ENCODE peak calls at places on chromosome 1, in nine cellular contexts. One of them, this sample, is unnamed.

GRCh38 chr1:186894415-186894814 is 65.7 kb downstream of the PLA2G4A start:
- DNase-seq in fibroblast of lung: no peak
- DNase-seq in cardiac muscle cell: peak
- DNase-seq in GM23338: no peak
- DNase-seq in fibroblast of the aortic adventitia: peak
- DNase-seq in H7: no peak
- DNase-seq in endothelial cell of umbilical vein: no peak
- DNase-seq in dorsolateral prefrontal cortex: no peak
- DNase-seq in choroid plexus epithelial cell: no peak
- DNase-seq in this sample: no peak

GRCh38 chr1:45123358-45123757 is 83.0 kb downstream of the ZSWIM5 start:
- DNase-seq in dorsolateral prefrontal cortex: no peak
- DNase-seq in fibroblast of lung: no peak
- DNase-seq in cardiac muscle cell: no peak
- DNase-seq in H7: no peak
- DNase-seq in choroid plexus epithelial cell: no peak
- DNase-seq in endothelial cell of umbilical vein: no peak
- DNase-seq in GM23338: no peak
- DNase-seq in fibroblast of the aortic adventitia: no peak
- DNase-seq in this sample: no peak

GRCh38 chr1:115307621-115308020 is 30.4 kb downstream of the NGF start:
- DNase-seq in fibroblast of lung: no peak
- DNase-seq in fibroblast of the aortic adventitia: peak
- DNase-seq in dorsolateral prefrontal cortex: no peak
- DNase-seq in endothelial cell of umbilical vein: no peak
- DNase-seq in choroid plexus epithelial cell: no peak
- DNase-seq in H7: no peak
- DNase-seq in GM23338: no peak
- DNase-seq in cardiac muscle cell: no peak
- DNase-seq in this sample: no peak

GRCh38 chr1:93694833-93695232 is 13.2 kb upstream of the BCAR3 start:
- DNase-seq in fibroblast of the aortic adventitia: no peak
- DNase-seq in choroid plexus epithelial cell: no peak
- DNase-seq in endothelial cell of umbilical vein: no peak
- DNase-seq in GM23338: peak
- DNase-seq in fibroblast of lung: no peak
- DNase-seq in dorsolateral prefrontal cortex: no peak
- DNase-seq in cardiac muscle cell: no peak
- DNase-seq in H7: peak
- DNase-seq in this sample: no peak

GRCh38 chr1:39955547-39956539 is 898 bp downstream of the MFSD2A start:
- DNase-seq in endothelial cell of umbilical vein: peak
- DNase-seq in dorsolateral prefrontal cortex: no peak
- DNase-seq in H7: peak
- DNase-seq in GM23338: peak
- DNase-seq in cardiac muscle cell: peak
- DNase-seq in fibroblast of the aortic adventitia: peak
- DNase-seq in fibroblast of lung: peak
- DNase-seq in choroid plexus epithelial cell: peak
- DNase-seq in this sample: peak

GRCh38 chr1:20410555-20410954 is 75.5 kb downstream of the CAMK2N1 start:
- DNase-seq in dorsolateral prefrontal cortex: no peak
- DNase-seq in choroid plexus epithelial cell: peak
- DNase-seq in H7: no peak
- DNase-seq in cardiac muscle cell: no peak
- DNase-seq in fibroblast of the aortic adventitia: peak
- DNase-seq in endothelial cell of umbilical vein: no peak
- DNase-seq in GM23338: no peak
- DNase-seq in fibroblast of lung: no peak
- DNase-seq in this sample: no peak

GRCh38 chr1:222634180-222635013 is 16.5 kb downstream of the MIA3 start:
- DNase-seq in cardiac muscle cell: peak
- DNase-seq in choroid plexus epithelial cell: peak
- DNase-seq in GM23338: peak
- DNase-seq in fibroblast of lung: peak
- DNase-seq in fibroblast of the aortic adventitia: peak
- DNase-seq in H7: peak
- DNase-seq in dorsolateral prefrontal cortex: no peak
- DNase-seq in endothelial cell of umbilical vein: peak
- DNase-seq in this sample: peak

GRCh38 chr1:230891413-230891812 is 23.1 kb upstream of the C1orf198 start:
- DNase-seq in H7: no peak
- DNase-seq in fibroblast of the aortic adventitia: no peak
- DNase-seq in choroid plexus epithelial cell: peak
- DNase-seq in cardiac muscle cell: no peak
- DNase-seq in GM23338: no peak
- DNase-seq in dorsolateral prefrontal cortex: no peak
- DNase-seq in endothelial cell of umbilical vein: no peak
- DNase-seq in fibroblast of lung: no peak
- DNase-seq in this sample: no peak

GRCh38 chr1:207820568-207821463 is 69.0 kb downstream of the CD46 start:
- DNase-seq in fibroblast of lung: no peak
- DNase-seq in fibroblast of the aortic adventitia: no peak
- DNase-seq in H7: no peak
- DNase-seq in cardiac muscle cell: no peak
- DNase-seq in endothelial cell of umbilical vein: no peak
- DNase-seq in choroid plexus epithelial cell: no peak
- DNase-seq in GM23338: no peak
- DNase-seq in dorsolateral prefrontal cortex: no peak
- DNase-seq in this sample: no peak

GRCh38 chr1:207817166-207817565 is 65.3 kb downstream of the CD46 start:
- DNase-seq in GM23338: no peak
- DNase-seq in fibroblast of the aortic adventitia: no peak
- DNase-seq in dorsolateral prefrontal cortex: no peak
- DNase-seq in H7: no peak
- DNase-seq in choroid plexus epithelial cell: no peak
- DNase-seq in cardiac muscle cell: no peak
- DNase-seq in fibroblast of lung: no peak
- DNase-seq in endothelial cell of umbilical vein: no peak
- DNase-seq in this sample: no peak

GRCh38 chr1:207821464-207822045 is 69.7 kb downstream of the CD46 start:
- DNase-seq in fibroblast of lung: no peak
- DNase-seq in cardiac muscle cell: no peak
- DNase-seq in dorsolateral prefrontal cortex: no peak
- DNase-seq in endothelial cell of umbilical vein: no peak
- DNase-seq in GM23338: no peak
- DNase-seq in H7: peak
- DNase-seq in choroid plexus epithelial cell: no peak
- DNase-seq in fibroblast of the aortic adventitia: no peak
- DNase-seq in this sample: no peak

GRCh38 chr1:207817778-207818751 is 66.2 kb downstream of the CD46 start:
- DNase-seq in GM23338: no peak
- DNase-seq in fibroblast of lung: no peak
- DNase-seq in fibroblast of the aortic adventitia: no peak
- DNase-seq in endothelial cell of umbilical vein: no peak
- DNase-seq in choroid plexus epithelial cell: no peak
- DNase-seq in H7: no peak
- DNase-seq in cardiac muscle cell: no peak
- DNase-seq in dorsolateral prefrontal cortex: no peak
- DNase-seq in this sample: no peak

GRCh38 chr1:207818971-207819451 is 67.2 kb downstream of the CD46 start:
- DNase-seq in H7: no peak
- DNase-seq in fibroblast of the aortic adventitia: peak
- DNase-seq in dorsolateral prefrontal cortex: no peak
- DNase-seq in choroid plexus epithelial cell: peak
- DNase-seq in endothelial cell of umbilical vein: peak
- DNase-seq in fibroblast of lung: peak
- DNase-seq in cardiac muscle cell: no peak
- DNase-seq in GM23338: no peak
- DNase-seq in this sample: no peak
- H3K4me3 ChIP-seq in H7: no peak
- H3K4me3 ChIP-seq in fibroblast of the aortic adventitia: peak
- H3K4me3 ChIP-seq in dorsolateral prefrontal cortex: peak
- H3K4me3 ChIP-seq in choroid plexus epithelial cell: peak
- H3K4me3 ChIP-seq in endothelial cell of umbilical vein: no peak
- H3K4me3 ChIP-seq in fibroblast of lung: peak
- H3K4me3 ChIP-seq in cardiac muscle cell: no peak
- H3K4me3 ChIP-seq in GM23338: no peak
- H3K4me3 ChIP-seq in this sample: no peak

GRCh38 chr1:111139234-111139955 is 498 bp downstream of the DRAM2 start:
- DNase-seq in fibroblast of the aortic adventitia: peak
- DNase-seq in H7: peak
- DNase-seq in choroid plexus epithelial cell: peak
- DNase-seq in dorsolateral prefrontal cortex: no peak
- DNase-seq in endothelial cell of umbilical vein: peak
- DNase-seq in cardiac muscle cell: peak
- DNase-seq in GM23338: peak
- DNase-seq in fibroblast of lung: peak
- DNase-seq in this sample: no peak

GRCh38 chr1:111141803-111142202 is 1.8 kb downstream of the CEPT1 start:
- DNase-seq in cardiac muscle cell: no peak
- DNase-seq in dorsolateral prefrontal cortex: no peak
- DNase-seq in GM23338: no peak
- DNase-seq in endothelial cell of umbilical vein: no peak
- DNase-seq in fibroblast of lung: no peak
- DNase-seq in fibroblast of the aortic adventitia: no peak
- DNase-seq in H7: no peak
- DNase-seq in choroid plexus epithelial cell: no peak
- DNase-seq in this sample: no peak

GRCh38 chr1:111141245-111141644 is 1.2 kb downstream of the CEPT1 start:
- DNase-seq in fibroblast of the aortic adventitia: no peak
- DNase-seq in H7: no peak
- DNase-seq in endothelial cell of umbilical vein: peak
- DNase-seq in cardiac muscle cell: no peak
- DNase-seq in GM23338: no peak
- DNase-seq in dorsolateral prefrontal cortex: no peak
- DNase-seq in fibroblast of lung: no peak
- DNase-seq in choroid plexus epithelial cell: no peak
- DNase-seq in this sample: no peak

GRCh38 chr1:111140680-111140967 is 601 bp downstream of the CEPT1 start:
- DNase-seq in dorsolateral prefrontal cortex: no peak
- DNase-seq in fibroblast of the aortic adventitia: peak
- DNase-seq in fibroblast of lung: peak
- DNase-seq in endothelial cell of umbilical vein: peak
- DNase-seq in GM23338: peak
- DNase-seq in cardiac muscle cell: peak
- DNase-seq in choroid plexus epithelial cell: peak
- DNase-seq in H7: no peak
- DNase-seq in this sample: no peak

DNA sequence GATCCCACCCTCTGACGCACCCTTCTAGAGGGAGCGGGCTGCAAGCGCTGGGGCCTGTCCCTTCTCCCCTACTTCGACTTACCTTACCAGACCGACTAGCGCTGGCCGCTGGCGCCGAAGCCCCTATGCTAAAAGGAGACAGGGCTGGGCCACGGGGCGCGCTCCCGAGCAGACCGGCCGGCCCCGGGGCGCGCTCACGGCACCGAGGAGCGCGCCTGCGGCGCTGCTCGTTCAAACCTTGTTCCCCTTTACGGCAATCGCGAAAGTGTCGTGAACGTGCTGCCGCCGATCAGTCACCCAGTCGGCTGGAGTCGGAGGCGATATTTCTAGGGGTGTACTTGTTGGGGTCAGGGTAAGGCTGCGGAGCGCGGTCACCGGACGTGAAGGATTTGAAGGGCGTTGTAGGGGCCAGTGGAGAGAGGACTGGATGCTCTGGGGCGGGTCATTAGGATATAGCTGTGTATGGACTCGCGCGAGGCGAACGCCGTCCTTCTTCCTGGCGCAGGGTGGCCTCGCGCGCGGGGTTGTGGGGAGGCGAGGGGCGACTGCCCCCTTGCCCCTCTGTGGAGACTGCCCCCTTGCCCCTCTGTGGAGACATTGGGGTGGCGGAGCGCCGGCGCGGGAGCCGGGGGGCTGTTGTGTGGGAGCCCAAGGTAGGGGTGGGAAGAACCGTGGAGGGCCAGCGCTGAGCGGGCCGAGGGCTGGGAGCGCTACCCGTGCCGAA is at the start of the genes CEPT1 and DRAM2:
- DNase-seq in GM23338: peak
- DNase-seq in cardiac muscle cell: peak
- DNase-seq in choroid plexus epithelial cell: peak
- DNase-seq in dorsolateral prefrontal cortex: peak
- DNase-seq in fibroblast of lung: peak
- DNase-seq in endothelial cell of umbilical vein: peak
- DNase-seq in H7: peak
- DNase-seq in fibroblast of the aortic adventitia: peak
- DNase-seq in this sample: peak
- H3K4me3 ChIP-seq in GM23338: peak
- H3K4me3 ChIP-seq in cardiac muscle cell: peak
- H3K4me3 ChIP-seq in choroid plexus epithelial cell: peak
- H3K4me3 ChIP-seq in dorsolateral prefrontal cortex: peak
- H3K4me3 ChIP-seq in fibroblast of lung: peak
- H3K4me3 ChIP-seq in endothelial cell of umbilical vein: peak
- H3K4me3 ChIP-seq in H7: peak
- H3K4me3 ChIP-seq in fibroblast of the aortic adventitia: peak
- H3K4me3 ChIP-seq in this sample: peak

DNA sequence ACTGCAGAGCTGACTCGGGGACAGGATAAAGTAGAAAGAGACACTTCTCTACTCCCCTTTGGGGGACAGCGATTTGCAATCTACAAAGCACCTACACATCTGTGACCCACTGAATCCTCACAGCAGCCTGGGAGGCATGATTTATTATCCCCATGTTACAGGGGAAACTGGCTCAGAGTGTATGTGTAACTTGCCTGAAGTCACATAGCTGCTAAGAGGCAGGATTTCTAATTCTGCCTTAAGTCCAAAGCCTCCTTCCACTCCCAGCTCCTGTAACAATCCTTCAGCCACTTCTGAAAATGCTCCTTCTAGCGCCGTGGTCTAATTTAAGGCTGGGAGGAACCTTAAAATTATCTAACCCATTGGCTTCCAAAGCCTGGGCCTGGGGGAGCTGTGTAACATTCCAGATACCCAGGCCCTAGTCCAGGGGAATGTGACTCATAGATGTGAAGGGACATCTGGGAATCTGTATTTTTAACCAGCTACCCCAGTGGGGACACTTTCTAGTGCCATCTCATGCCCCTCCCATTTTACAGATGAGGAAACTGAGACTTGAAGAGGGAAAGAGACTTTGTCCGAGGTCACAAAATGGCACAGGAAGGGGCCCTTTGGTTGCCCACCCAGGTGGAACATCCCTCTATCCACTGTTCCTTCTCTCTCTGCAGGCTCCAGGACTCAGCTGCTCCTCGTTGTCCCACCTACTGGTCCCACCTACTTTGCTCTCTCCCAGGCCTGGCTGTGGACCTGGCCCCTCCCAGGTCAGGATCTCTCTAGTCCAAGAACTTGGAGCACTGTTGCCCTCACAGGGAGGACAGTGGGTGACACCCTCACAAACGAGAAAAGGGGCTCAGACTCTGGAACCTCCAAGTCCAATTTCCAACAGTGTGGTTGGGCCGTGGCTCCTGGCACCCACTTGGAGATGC is 48.9 kb downstream of the AHDC1 start:
- DNase-seq in cardiac muscle cell: no peak
- DNase-seq in fibroblast of lung: no peak
- DNase-seq in GM23338: no peak
- DNase-seq in choroid plexus epithelial cell: no peak
- DNase-seq in fibroblast of the aortic adventitia: peak
- DNase-seq in H7: no peak
- DNase-seq in dorsolateral prefrontal cortex: no peak
- DNase-seq in endothelial cell of umbilical vein: no peak
- DNase-seq in this sample: no peak
- H3K4me3 ChIP-seq in cardiac muscle cell: no peak
- H3K4me3 ChIP-seq in fibroblast of lung: no peak
- H3K4me3 ChIP-seq in GM23338: no peak
- H3K4me3 ChIP-seq in choroid plexus epithelial cell: no peak
- H3K4me3 ChIP-seq in fibroblast of the aortic adventitia: no peak
- H3K4me3 ChIP-seq in H7: no peak
- H3K4me3 ChIP-seq in dorsolateral prefrontal cortex: no peak
- H3K4me3 ChIP-seq in endothelial cell of umbilical vein: no peak
- H3K4me3 ChIP-seq in this sample: no peak

DNA sequence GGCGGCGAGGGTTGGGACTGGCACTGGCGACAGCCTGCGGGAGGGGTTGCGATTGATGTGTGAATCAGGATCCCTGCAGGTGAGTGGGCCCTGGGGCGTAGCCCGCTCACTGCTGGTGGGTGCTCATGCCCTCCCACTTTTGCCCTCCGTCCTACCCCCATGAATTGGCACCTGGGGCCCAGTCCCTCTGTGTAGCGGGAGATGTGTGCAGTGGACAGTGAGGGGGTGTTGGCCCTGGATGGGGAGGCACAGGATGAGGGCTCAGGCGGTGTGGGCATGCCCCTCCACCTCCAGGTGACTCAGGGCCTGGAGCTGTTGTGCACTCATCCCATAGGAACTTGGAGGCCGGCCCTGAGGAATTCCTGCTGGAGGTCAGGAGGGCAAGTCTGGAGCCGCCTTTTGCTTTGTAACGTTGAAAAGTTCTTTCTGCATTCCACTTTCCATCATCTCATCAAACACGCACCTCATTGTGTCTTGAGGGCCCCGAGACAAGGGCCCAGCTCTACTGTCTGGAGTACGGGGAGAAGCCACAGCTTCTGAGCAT is 3.0 kb downstream of the PEAR1 start:
- DNase-seq in GM23338: peak
- DNase-seq in choroid plexus epithelial cell: peak
- DNase-seq in cardiac muscle cell: peak
- DNase-seq in H7: peak
- DNase-seq in endothelial cell of umbilical vein: peak
- DNase-seq in fibroblast of the aortic adventitia: peak
- DNase-seq in dorsolateral prefrontal cortex: no peak
- DNase-seq in fibroblast of lung: peak
- DNase-seq in this sample: no peak
- H3K4me3 ChIP-seq in GM23338: no peak
- H3K4me3 ChIP-seq in choroid plexus epithelial cell: no peak
- H3K4me3 ChIP-seq in cardiac muscle cell: no peak
- H3K4me3 ChIP-seq in H7: no peak
- H3K4me3 ChIP-seq in endothelial cell of umbilical vein: peak
- H3K4me3 ChIP-seq in fibroblast of the aortic adventitia: peak
- H3K4me3 ChIP-seq in dorsolateral prefrontal cortex: no peak
- H3K4me3 ChIP-seq in fibroblast of lung: peak
- H3K4me3 ChIP-seq in this sample: no peak

This sample was measured in BE2C.